ENCODE peak calls at places on chromosomes 3 and 15, in seven cellular contexts. Q is K562; H is sigmoid colon; D is CD4-positive, CD25-positive, alpha-beta regulatory T cell; I is heart right ventricle; F is right cardiac atrium; P is iPS DF 6.9. V is an unnamed sample.
A peak's percentile ranks its signal among the peaks of the same experiment; 100 is the strongest.

GRCh38 chr3:194488007-194488742 is 1.4 kb upstream of the ATP13A3 start:
- DNase-seq in H (no peak), P (no peak), F (no peak), Q (peak; percentile 59), I (no peak), D (peak; percentile 84), V (no peak)

GRCh38 chr3:59970384-59970783 is 920.6 kb upstream of the CFAP20DC start:
- DNase-seq in I (no peak), D (no peak), Q (no peak), P (no peak), H (no peak), F (no peak), V (no peak)

GRCh38 chr15:47806008-47806407 is 88.7 kb downstream of the SEMA6D start:
- DNase-seq in Q (no peak), I (no peak), H (no peak), P (no peak), F (no peak), D (no peak), V (no peak)

GRCh38 chr3:33645060-33645841 is 72.8 kb downstream of the CLASP2 start:
- DNase-seq in P (no peak), H (no peak), Q (no peak), I (no peak), F (no peak), D (peak; percentile 37), V (peak; percentile 4)

GRCh38 chr15:48634934-48635333 is 10.6 kb downstream of the FBN1 start:
- DNase-seq in I (no peak), F (no peak), H (no peak), P (no peak), D (no peak), Q (no peak), V (no peak)

GRCh38 chr15:89385596-89386242 is 51.1 kb upstream of the POLG start:
- DNase-seq in D (no peak), F (no peak), I (no peak), P (no peak), Q (no peak), H (no peak), V (no peak)

GRCh38 chr3:9696480-9697220 is 7.0 kb upstream of the CPNE9 start:
- DNase-seq in P (no peak), D (no peak), I (no peak), H (no peak), Q (no peak), F (no peak), V (no peak)

GRCh38 chr3:30341851-30342250 is 264.6 kb upstream of the TGFBR2 start:
- DNase-seq in P (no peak), H (no peak), I (no peak), F (no peak), Q (no peak), D (no peak), V (no peak)

GRCh38 chr3:156787926-156788663 is 38.1 kb upstream of the LEKR1 start:
- DNase-seq in P (no peak), D (peak; percentile 30), I (no peak), H (no peak), Q (peak; percentile 84), F (no peak), V (no peak)

GRCh38 chr15:59294961-59295741 is 77.5 kb downstream of the MYO1E start:
- DNase-seq in Q (no peak), H (no peak), F (no peak), I (no peak), D (no peak), P (no peak), V (no peak)

GRCh38 chr3:132783152-132783551 is 60.9 kb upstream of the NPHP3 start:
- DNase-seq in D (no peak), P (no peak), I (no peak), F (no peak), H (no peak), Q (no peak), V (no peak)

GRCh38 chr3:187735383-187735782 is 9.9 kb downstream of the BCL6 start:
- DNase-seq in D (no peak), Q (no peak), H (no peak), F (no peak), P (no peak), I (no peak), V (no peak)

DNA sequence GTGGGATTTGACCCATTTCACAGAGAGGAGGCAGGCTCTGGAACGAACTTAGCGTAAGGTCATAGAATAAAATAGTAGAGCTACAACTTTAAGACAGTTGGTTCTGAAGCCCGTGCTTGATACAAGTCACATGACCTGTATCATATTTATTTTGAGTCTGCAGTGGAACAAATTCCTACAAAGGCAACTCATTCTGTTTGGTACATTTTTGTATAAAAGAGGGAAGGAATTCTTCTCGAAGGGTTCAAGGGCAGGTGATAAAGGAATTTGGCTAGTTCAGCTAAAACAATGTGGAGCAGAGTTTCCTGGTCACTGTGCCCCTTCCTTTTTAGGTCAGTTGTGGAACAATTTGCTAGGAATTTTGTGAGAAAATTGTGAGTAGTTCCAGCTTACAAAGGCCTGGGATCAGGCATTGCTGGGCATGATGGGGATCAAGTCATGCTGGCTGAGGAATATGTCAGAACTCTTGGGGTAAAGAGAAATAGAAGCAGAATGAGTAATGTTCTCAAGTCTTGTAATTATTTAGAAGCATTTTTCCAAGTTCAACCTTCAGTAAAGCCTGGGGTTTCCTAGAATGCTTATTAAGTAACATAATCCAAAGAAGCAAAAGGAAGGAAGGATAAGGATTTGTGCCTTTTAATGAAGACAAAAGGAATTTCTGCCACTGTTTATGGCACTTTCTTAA is 19.1 kb downstream of the USP3 start:
- DNase-seq in H (no peak), Q (no peak), D (no peak), I (no peak), P (no peak), F (no peak), V (no peak)
- H3K27ac ChIP-seq in H (peak overlapping the region; percentile 33), Q (no peak overlapping the region), D (no peak overlapping the region), I (no peak overlapping the region), P (no peak overlapping the region), F (no peak overlapping the region), V (no peak overlapping the region)

GRCh38 chr3:73007992-73008712 is 11.5 kb downstream of the PPP4R2 start:
- DNase-seq in P (no peak), H (no peak), F (no peak), D (no peak), I (no peak), Q (no peak), V (no peak)
- H3K4me1 ChIP-seq in P (no peaks in the 10 kb centered on the region), H (peaks cover 64% of the 10 kb centered on the region), F (peaks cover 3% of the 10 kb centered on the region), D (peaks cover 60% of the 10 kb centered on the region), I (peaks cover 56% of the 10 kb centered on the region), Q (no peaks in the 10 kb centered on the region), V (peaks cover 32% of the 10 kb centered on the region)

GRCh38 chr3:48599077-48599501 is 4.0 kb upstream of the COL7A1 start:
- DNase-seq in Q (no peak), H (no peak), P (no peak), F (peak; percentile 50), D (no peak), I (peak; percentile 2), V (no peak)
- H3K4me3 ChIP-seq in Q (no peak overlapping the region), H (no peak overlapping the region), P (no peak overlapping the region), F (no peak overlapping the region), D (no peak overlapping the region), I (no peak overlapping the region), V (no peak overlapping the region)

GRCh38 chr3:73511555-73511954 is 113.2 kb downstream of the PDZRN3 start:
- DNase-seq in H (peak; percentile 81), F (no peak), P (no peak), Q (no peak), I (no peak), D (no peak), V (no peak)
- H3K27ac ChIP-seq in H (peak overlapping the region; percentile 90), F (no peak overlapping the region), P (no peak overlapping the region), Q (no peak overlapping the region), I (no peak overlapping the region), D (no peak overlapping the region), V (no peak overlapping the region)

DNA sequence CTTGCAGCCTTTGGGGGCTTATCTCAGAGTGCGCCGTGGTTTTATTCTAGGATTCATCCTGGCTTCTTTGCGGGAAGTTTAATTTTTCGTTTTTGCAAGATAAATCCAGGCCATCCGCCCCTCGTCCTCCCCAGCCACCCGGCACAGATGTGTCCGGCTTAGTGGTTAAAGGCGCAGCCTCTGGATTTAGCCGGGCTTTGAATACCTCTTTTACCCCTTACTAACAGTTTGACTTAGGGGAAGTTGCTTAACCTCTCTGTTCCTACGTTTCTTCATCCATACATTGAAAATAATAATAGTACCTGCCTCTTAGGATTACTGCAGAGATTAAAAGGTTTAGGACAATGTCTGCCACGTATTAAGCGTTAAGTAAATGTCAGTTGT is 654 bp downstream of the ECT2 start:
- DNase-seq in F (peak; percentile 54), H (no peak), Q (peak; percentile 52), I (peak; percentile 15), D (peak; percentile 29), P (no peak), V (no peak)
- H3K4me1 ChIP-seq in F (no peaks in the 10 kb centered on the region), H (peaks cover 11% of the 10 kb centered on the region), Q (no peaks in the 10 kb centered on the region), I (peaks cover 23% of the 10 kb centered on the region), D (peaks cover 39% of the 10 kb centered on the region), P (peaks cover 1% of the 10 kb centered on the region), V (peaks cover 12% of the 10 kb centered on the region)

DNA sequence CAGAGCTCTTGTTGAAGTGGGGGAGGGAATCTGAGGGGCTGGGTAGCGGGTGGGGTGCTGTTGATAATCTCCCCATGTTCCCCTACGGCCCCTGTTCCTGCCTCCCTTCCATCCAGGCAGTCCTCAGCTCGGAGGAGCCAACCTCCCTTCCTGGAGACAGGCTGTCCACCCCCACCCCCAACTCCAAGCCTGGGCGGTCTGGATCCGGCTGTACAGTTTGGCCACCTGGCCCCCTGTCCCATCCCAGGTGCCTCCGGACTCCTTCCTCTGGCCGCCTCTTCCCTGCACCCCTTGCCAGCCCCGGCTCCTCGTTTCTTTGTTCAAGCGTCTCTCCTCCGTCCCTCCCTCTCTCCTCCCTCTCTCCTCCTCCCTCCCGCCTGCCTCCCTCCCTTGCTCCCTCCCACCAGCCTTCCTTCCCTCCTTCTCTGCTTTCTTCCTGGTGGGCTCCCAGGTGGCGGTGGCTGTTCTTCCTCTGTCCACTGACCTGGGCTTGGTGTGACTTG is 1.9 kb downstream of the SEMA3F start:
- DNase-seq in F (no peak), I (no peak), D (no peak), H (no peak), P (no peak), Q (peak; percentile 30), V (no peak)
- H3K4me3 ChIP-seq in F (peak overlapping the region; percentile 60), I (peak overlapping the region; percentile 67), D (no peak overlapping the region), H (peak overlapping the region; percentile 65), P (peak overlapping the region; percentile 21), Q (no peak overlapping the region), V (no peak overlapping the region)

GRCh38 chr3:28634019-28634418 is 285.4 kb upstream of the AZI2 start:
- DNase-seq in P (no peak), Q (no peak), D (no peak), I (no peak), H (no peak), F (no peak), V (no peak)
- H3K27ac ChIP-seq in P (no peak overlapping the region), Q (no peak overlapping the region), D (no peak overlapping the region), I (no peak overlapping the region), H (no peak overlapping the region), F (no peak overlapping the region), V (no peak overlapping the region)

V was measured in CD8-positive, alpha-beta T cell.